ENCODE peak calls at places on chromosome 21, in nine cellular contexts. M, D, N, K, E, H, Y, V and L are unnamed samples. For H3K4me1, the result is how much of the 10 kb centered on the place peaks cover.

GRCh38 chr21:38289697-38290096 is 32.9 kb downstream of the KCNJ15 start:
- DNase-seq in M (peak), D (no peak), N (peak), K (peak), E (no peak), H (no peak), Y (peak), V (peak), L (peak)

GRCh38 chr21:37281993-37282392 is 14.9 kb upstream of the VPS26C start:
- DNase-seq in M (no peak), D (peak), N (no peak), K (no peak), E (no peak), H (no peak), Y (no peak), V (no peak), L (no peak)

GRCh38 chr21:22020221-22020620 is 1022.0 kb downstream of the NCAM2 start:
- DNase-seq in M (no peak), D (peak), N (no peak), K (no peak), E (no peak), H (no peak), Y (no peak), V (no peak), L (no peak)

GRCh38 chr21:38859852-38860251 is 54.1 kb downstream of the ETS2 start:
- DNase-seq in M (no peak), D (no peak), N (no peak), K (peak), E (no peak), H (no peak), Y (no peak), V (no peak), L (peak)

GRCh38 chr21:21688877-21689276 is 690.7 kb downstream of the NCAM2 start:
- DNase-seq in M (peak), D (peak), N (peak), K (peak), E (no peak), H (peak), Y (no peak), V (no peak), L (no peak)

GRCh38 chr21:16468191-16468590 is 738.4 kb downstream of the USP25 start:
- DNase-seq in M (peak), D (no peak), N (no peak), K (peak), E (no peak), H (no peak), Y (no peak), V (no peak), L (peak)

GRCh38 chr21:43270800-43271261 is 102.0 kb downstream of the CRYAA start:
- DNase-seq in M (peak), D (no peak), N (no peak), K (peak), E (no peak), H (no peak), Y (no peak), V (no peak), L (no peak)

GRCh38 chr21:24023936-24024335 is 1583.3 kb downstream of the MRPL39 start:
- DNase-seq in M (peak), D (no peak), N (no peak), K (no peak), E (no peak), H (no peak), Y (no peak), V (peak), L (no peak)

GRCh38 chr21:17371470-17371869 is 141.4 kb upstream of the CXADR start:
- DNase-seq in M (peak), D (no peak), N (peak), K (peak), E (no peak), H (no peak), Y (peak), V (no peak), L (peak)

GRCh38 chr21:17829472-17829871 is 10.3 kb upstream of the C21orf91 start:
- DNase-seq in M (peak), D (no peak), N (peak), K (peak), E (no peak), H (no peak), Y (no peak), V (no peak), L (peak)

GRCh38 chr21:46635324-46636180 is at the start of gene PRMT2:
- DNase-seq in M (peak), D (peak), N (peak), K (peak), E (peak), H (peak), Y (peak), V (peak), L (peak)

GRCh38 chr21:16551101-16551695 is 821.4 kb downstream of the USP25 start:
- DNase-seq in M (no peak), D (peak), N (no peak), K (peak), E (no peak), H (no peak), Y (no peak), V (peak), L (peak)

GRCh38 chr21:16851054-16851453 is 661.8 kb upstream of the CXADR start:
- DNase-seq in M (no peak), D (no peak), N (no peak), K (no peak), E (no peak), H (no peak), Y (no peak), V (no peak), L (no peak)

GRCh38 chr21:33299181-33299752 is 25.5 kb upstream of the IFNAR1 start:
- DNase-seq in M (no peak), D (no peak), N (no peak), K (no peak), E (no peak), H (peak), Y (peak), V (no peak), L (peak)

GRCh38 chr21:38733973-38734546 is 71.7 kb upstream of the ETS2 start:
- DNase-seq in M (peak), D (peak), N (peak), K (peak), E (peak), H (peak), Y (no peak), V (peak), L (peak)

GRCh38 chr21:14290584-14290983 is 74.6 kb downstream of the RBM11 start:
- DNase-seq in M (no peak), D (no peak), N (no peak), K (no peak), E (no peak), H (no peak), Y (no peak), V (no peak), L (no peak)

GRCh38 chr21:25557170-25557569 is 50.1 kb downstream of the MRPL39 start:
- DNase-seq in M (peak), D (no peak), N (peak), K (peak), E (no peak), H (no peak), Y (no peak), V (no peak), L (no peak)

GRCh38 chr21:36656138-36656537 is 42.8 kb upstream of the SIM2 start:
- DNase-seq in M (no peak), D (no peak), N (no peak), K (no peak), E (no peak), H (no peak), Y (peak), V (no peak), L (peak)

GRCh38 chr21:34933609-34934345 is 115.3 kb downstream of the RUNX1 start:
- DNase-seq in M (no peak), D (no peak), N (no peak), K (no peak), E (no peak), H (peak), Y (no peak), V (no peak), L (no peak)

GRCh38 chr21:16509466-16509865 is 779.7 kb downstream of the USP25 start:
- DNase-seq in M (peak), D (no peak), N (peak), K (peak), E (no peak), H (no peak), Y (no peak), V (no peak), L (no peak)

GRCh38 chr21:35677298-35677841 is 383.0 kb downstream of the SETD4 start:
- DNase-seq in M (no peak), D (no peak), N (no peak), K (no peak), E (no peak), H (no peak), Y (no peak), V (no peak), L (peak)

GRCh38 chr21:43211085-43212071 is 42.6 kb downstream of the CRYAA start:
- DNase-seq in M (peak), D (peak), N (no peak), K (peak), E (peak), H (no peak), Y (no peak), V (peak), L (no peak)

GRCh38 chr21:37074195-37074510 is 1.1 kb downstream of the TTC3 start:
- DNase-seq in M (no peak), D (peak), N (no peak), K (peak), E (no peak), H (no peak), Y (no peak), V (no peak), L (peak)

GRCh38 chr21:19853709-19854575 is 1144.3 kb upstream of the NCAM2 start:
- DNase-seq in M (no peak), D (no peak), N (no peak), K (no peak), E (no peak), H (peak), Y (no peak), V (no peak), L (no peak)

GRCh38 chr21:46459356-46460112 is 843 bp downstream of the DIP2A start:
- DNase-seq in M (peak), D (peak), N (peak), K (peak), E (no peak), H (no peak), Y (no peak), V (peak), L (peak)

GRCh38 chr21:17191346-17191993 is 321.4 kb upstream of the CXADR start:
- DNase-seq in M (no peak), D (no peak), N (no peak), K (peak), E (no peak), H (no peak), Y (no peak), V (no peak), L (peak)

GRCh38 chr21:33047231-33047630 is 21.5 kb downstream of the OLIG2 start:
- DNase-seq in M (peak), D (no peak), N (peak), K (peak), E (no peak), H (no peak), Y (no peak), V (no peak), L (peak)

GRCh38 chr21:38956791-38957571 is 151.3 kb downstream of the ETS2 start:
- DNase-seq in M (peak), D (no peak), N (peak), K (peak), E (no peak), H (no peak), Y (no peak), V (peak), L (no peak)

GRCh38 chr21:37916795-37917142 is 512 bp upstream of the KCNJ6 start:
- DNase-seq in M (no peak), D (peak), N (no peak), K (peak), E (no peak), H (no peak), Y (no peak), V (no peak), L (no peak)

GRCh38 chr21:38468989-38469388 is 29.3 kb downstream of the ERG start:
- DNase-seq in M (no peak), D (no peak), N (no peak), K (peak), E (no peak), H (no peak), Y (no peak), V (no peak), L (peak)

GRCh38 chr21:22885079-22885478 is 1886.9 kb downstream of the NCAM2 start:
- DNase-seq in M (no peak), D (peak), N (no peak), K (no peak), E (no peak), H (no peak), Y (no peak), V (no peak), L (no peak)

GRCh38 chr21:36722370-36723368 is 23.8 kb downstream of the SIM2 start:
- DNase-seq in M (no peak), D (no peak), N (no peak), K (no peak), E (no peak), H (no peak), Y (no peak), V (no peak), L (no peak)

GRCh38 chr21:35232545-35233176 is 183.6 kb upstream of the RUNX1 start:
- DNase-seq in M (peak), D (no peak), N (peak), K (peak), E (peak), H (no peak), Y (no peak), V (peak), L (peak)

GRCh38 chr21:36499578-36500471 is 19.9 kb upstream of the CLDN14 start:
- DNase-seq in M (peak), D (no peak), N (peak), K (peak), E (no peak), H (no peak), Y (no peak), V (no peak), L (peak)

GRCh38 chr21:37914211-37914900 is 1.9 kb downstream of the KCNJ6 start:
- DNase-seq in M (peak), D (peak), N (peak), K (peak), E (no peak), H (peak), Y (no peak), V (no peak), L (peak)

GRCh38 chr21:36246080-36246631 is 73.8 kb upstream of the MORC3 start:
- DNase-seq in M (peak), D (no peak), N (peak), K (no peak), E (no peak), H (no peak), Y (no peak), V (no peak), L (no peak)

GRCh38 chr21:40732243-40732642 is 114.7 kb downstream of the DSCAM start:
- DNase-seq in M (peak), D (no peak), N (peak), K (no peak), E (no peak), H (no peak), Y (no peak), V (no peak), L (peak)

GRCh38 chr21:42165901-42166300 is 53.0 kb upstream of the ABCG1 start:
- DNase-seq in M (no peak), D (no peak), N (no peak), K (no peak), E (no peak), H (no peak), Y (no peak), V (no peak), L (no peak)

GRCh38 chr21:42171091-42172053 is 47.6 kb upstream of the ABCG1 start:
- DNase-seq in M (no peak), D (no peak), N (no peak), K (peak), E (peak), H (no peak), Y (peak), V (no peak), L (peak)

GRCh38 chr21:42174173-42174572 is 44.8 kb upstream of the ABCG1 start:
- DNase-seq in M (no peak), D (no peak), N (no peak), K (no peak), E (no peak), H (peak), Y (no peak), V (no peak), L (no peak)

GRCh38 chr21:42172596-42173483 is 46.1 kb upstream of the ABCG1 start:
- DNase-seq in M (no peak), D (no peak), N (no peak), K (no peak), E (no peak), H (no peak), Y (no peak), V (no peak), L (no peak)

DNA sequence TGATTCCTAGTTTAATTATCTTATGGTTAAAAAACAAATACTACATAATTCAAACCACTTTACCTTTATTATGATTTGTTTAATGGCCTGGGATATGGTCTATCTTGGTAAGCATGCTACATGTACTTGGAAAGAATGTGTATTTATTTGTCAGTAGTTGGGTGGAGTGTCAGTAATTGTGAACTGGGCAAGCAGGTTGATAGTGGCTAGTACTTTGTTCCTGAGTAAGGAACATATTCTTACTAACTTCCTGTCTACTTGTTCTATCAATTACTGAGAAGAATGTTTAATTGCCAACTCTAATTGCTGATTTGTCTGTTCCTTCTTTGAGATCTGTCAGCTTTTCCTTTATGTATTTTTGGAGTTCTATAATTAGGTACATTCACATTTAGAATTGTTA is 49.2 kb upstream of the ABCG1 start:
- DNase-seq in M (no peak), D (no peak), N (no peak), K (no peak), E (no peak), H (no peak), Y (no peak), V (no peak), L (no peak)
- TF ChIP-seq EZH2 in M (no peak), D (no peak), N (no peak), K (no peak), E (no peak), H (no peak), Y (no peak), V (no peak), L (no peak)

GRCh38 chr21:41824466-41825207 is 54.5 kb downstream of the PRDM15 start:
- DNase-seq in M (no peak), D (no peak), N (no peak), K (no peak), E (no peak), H (no peak), Y (no peak), V (no peak), L (no peak)
- H3K4me1 ChIP-seq in M (under half), D (under half), N (under half), K (under half), E (under half), H (under half), Y (under half), V (under half), L (under half)

GRCh38 chr21:27425574-27425973 is 458.7 kb upstream of the ADAMTS5 start:
- DNase-seq in M (peak), D (no peak), N (peak), K (peak), E (no peak), H (no peak), Y (no peak), V (no peak), L (peak)
- H3K27ac ChIP-seq in M (peak), D (no peak), N (peak), K (peak), E (no peak), H (no peak), Y (no peak), V (no peak), L (peak)

GRCh38 chr21:41768371-41769042 is 1.7 kb upstream of the RIPK4 start:
- DNase-seq in M (peak), D (peak), N (peak), K (peak), E (peak), H (no peak), Y (peak), V (peak), L (peak)
- TF ChIP-seq EZH2 in M (no peak), D (peak), N (no peak), K (no peak), E (no peak), H (no peak), Y (no peak), V (peak), L (no peak)

DNA sequence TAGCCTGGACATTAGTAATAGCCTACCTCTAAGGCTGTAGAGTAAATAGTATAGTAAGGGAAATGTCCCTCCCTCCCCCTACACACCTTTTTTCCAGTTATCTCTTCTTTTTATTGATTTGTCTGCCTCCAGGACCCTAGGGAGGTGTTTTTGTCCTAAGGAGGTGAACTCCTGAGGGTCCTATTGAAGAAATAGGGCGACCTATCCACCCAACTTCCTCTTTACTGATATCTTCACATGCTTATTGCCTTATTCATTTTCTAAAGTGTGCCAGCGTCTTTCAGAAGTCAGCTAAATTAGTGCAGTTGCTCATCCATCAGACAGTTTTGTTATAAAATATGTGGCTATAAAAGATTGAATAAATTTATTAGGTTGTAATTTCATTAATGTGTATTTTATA is 5.9 kb downstream of the BACH1 start:
- DNase-seq in M (peak), D (no peak), N (peak), K (no peak), E (no peak), H (no peak), Y (no peak), V (no peak), L (no peak)
- H3K4me1 ChIP-seq in M (under half), D (under half), N (under half), K (half or more), E (under half), H (under half), Y (half or more), V (under half), L (under half)

DNA sequence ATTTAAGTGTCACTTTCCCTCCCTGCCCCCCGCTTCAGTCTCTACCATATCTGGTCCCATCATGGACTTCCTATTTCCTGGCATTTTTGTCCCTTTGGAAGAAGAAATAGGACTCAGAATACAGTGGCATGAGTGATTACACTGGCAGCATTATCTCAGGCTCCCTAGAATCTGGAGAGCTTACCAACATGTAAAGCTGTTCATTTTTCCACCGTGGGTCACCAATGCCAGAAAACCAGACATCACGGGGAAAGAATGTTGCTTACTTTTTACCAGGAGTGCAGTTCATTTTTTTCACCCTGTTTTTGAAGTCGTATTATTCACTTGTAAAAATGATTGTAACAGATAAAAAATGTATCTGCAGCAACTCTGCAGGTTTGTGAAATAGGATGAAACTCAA is 44.8 kb downstream of the BACH1 start:
- DNase-seq in M (peak), D (no peak), N (peak), K (peak), E (no peak), H (no peak), Y (no peak), V (peak), L (no peak)
- H3K27ac ChIP-seq in M (peak), D (no peak), N (peak), K (peak), E (no peak), H (no peak), Y (peak), V (peak), L (no peak)

DNA sequence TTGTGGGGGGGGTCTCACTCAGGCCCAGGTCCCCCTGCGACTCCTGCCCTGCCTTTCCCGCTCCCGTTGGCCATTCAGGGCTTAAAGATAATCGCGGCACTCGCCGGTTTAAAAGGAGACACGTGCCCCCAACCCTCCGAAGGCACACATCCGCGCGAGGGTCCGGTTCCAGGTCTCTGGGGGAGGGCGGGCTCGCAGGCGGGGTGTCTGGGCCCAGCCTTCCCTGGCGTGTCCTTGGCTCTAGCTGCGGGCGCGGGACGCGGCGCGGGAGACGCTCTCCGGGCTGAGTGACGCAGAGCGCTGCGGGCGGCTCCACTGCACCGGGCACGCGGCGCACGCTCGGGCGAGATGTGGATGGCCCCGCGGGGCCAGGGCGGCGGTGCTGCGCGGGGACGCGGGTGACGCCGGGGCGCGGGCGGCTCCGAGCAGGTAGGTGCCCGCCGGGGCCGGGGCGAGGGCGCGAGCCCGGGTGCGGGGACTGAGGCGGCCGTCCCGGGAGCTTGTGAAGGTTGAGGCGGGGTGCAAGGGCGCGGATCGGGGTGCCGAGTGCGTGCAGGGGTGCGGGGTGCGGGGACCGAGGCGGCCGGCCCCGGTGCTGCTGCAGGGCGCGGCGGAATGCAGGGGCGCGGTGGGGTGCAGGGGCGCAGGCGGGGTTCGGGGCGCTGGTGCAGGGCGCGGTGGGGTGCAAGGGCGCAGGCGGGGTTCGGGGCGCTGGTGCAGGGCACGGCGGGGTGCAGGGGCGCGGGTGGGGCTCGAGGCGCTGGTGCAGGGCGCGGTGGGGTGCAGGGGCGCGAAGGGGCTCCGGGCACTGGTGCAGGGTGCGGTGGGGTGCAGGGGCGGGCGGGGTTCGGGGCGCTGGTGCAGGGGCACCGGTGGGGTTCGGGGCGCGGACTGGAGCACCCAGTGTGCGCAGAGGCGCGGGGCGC is 3.3 kb upstream of the TRPM2 start:
- DNase-seq in M (no peak), D (no peak), N (no peak), K (no peak), E (no peak), H (no peak), Y (no peak), V (no peak), L (no peak)
- TF ChIP-seq EZH2 in M (peak), D (no peak), N (no peak), K (no peak), E (no peak), H (no peak), Y (peak), V (no peak), L (no peak)